ENCODE peak calls at places on chromosomes 11 and 22, in four cellular contexts. F, A, U and H are unnamed samples.

GRCh38 chr22:34344702-34345101 is 424.4 kb upstream of the LARGE1 start:
- DNase-seq in A (no peak), U (no peak), F (no peak), H (no peak)

GRCh38 chr11:90344546-90344945 is 121.7 kb upstream of the CHORDC1 start:
- DNase-seq in A (no peak), U (no peak), F (no peak), H (no peak)

GRCh38 chr22:22684605-22685561 is 40.5 kb downstream of the GGTLC2 start:
- DNase-seq in F (peak), U (no peak), A (peak), H (no peak)

GRCh38 chr11:106399075-106399500 is 321.6 kb downstream of the AASDHPPT start:
- DNase-seq in U (no peak), A (no peak), F (peak), H (peak)

GRCh38 chr11:124863826-124864165 is 1.4 kb upstream of the ROBO3 start:
- DNase-seq in U (no peak), F (no peak), A (no peak), H (peak)

GRCh38 chr22:22841598-22841997 is 46.0 kb upstream of the IGLL5 start:
- DNase-seq in F (no peak), U (no peak), A (no peak), H (no peak)

GRCh38 chr11:122202161-122202950 is 86.3 kb upstream of the BLID start:
- DNase-seq in F (peak), A (no peak), U (no peak), H (no peak)

GRCh38 chr11:131624526-131624925 is 254.1 kb downstream of the NTM start:
- DNase-seq in F (no peak), A (no peak), U (no peak), H (no peak)

GRCh38 chr11:115493905-115494304 is 10.3 kb downstream of the CADM1 start:
- DNase-seq in F (no peak), A (no peak), U (no peak), H (no peak)

GRCh38 chr22:37674951-37675929 is at the start of gene LGALS1:
- DNase-seq in A (peak), U (no peak), F (peak), H (peak)

GRCh38 chr22:44163536-44163935 is 17.2 kb upstream of the PARVG start:
- DNase-seq in F (no peak), U (no peak), A (no peak), H (no peak)

GRCh38 chr22:25060522-25061071 is 108.1 kb downstream of the KIAA1671 start:
- DNase-seq in F (no peak), U (no peak), A (no peak), H (no peak)

GRCh38 chr11:75241906-75242644 is 1.5 kb downstream of the TPBGL start:
- DNase-seq in A (no peak), U (no peak), F (no peak), H (peak)

GRCh38 chr11:72589802-72590761 is 84.1 kb downstream of the PDE2A start:
- DNase-seq in U (no peak), F (peak), A (no peak), H (peak)

GRCh38 chr11:3189193-3189843 is 24.2 kb upstream of the OSBPL5 start:
- DNase-seq in F (no peak), U (no peak), A (no peak), H (no peak)

GRCh38 chr22:48567213-48567975 is 1260.3 kb downstream of the BRD1 start:
- DNase-seq in U (no peak), F (no peak), A (no peak), H (no peak)

GRCh38 chr11:23370580-23371275 is 510.5 kb upstream of the CCDC179 start:
- DNase-seq in F (peak), U (no peak), A (no peak), H (no peak)

GRCh38 chr11:100639140-100639539 is 47.9 kb upstream of the ARHGAP42 start:
- DNase-seq in F (peak), U (no peak), A (no peak), H (no peak)

GRCh38 chr22:40534379-40535188 is 101.9 kb downstream of the MRTFA start:
- DNase-seq in A (no peak), U (no peak), F (peak), H (no peak)

GRCh38 chr22:36362819-36363377 is 24.9 kb downstream of the MYH9 start:
- DNase-seq in A (no peak), F (no peak), U (no peak), H (no peak)

GRCh38 chr11:9613830-9614762 is 40.6 kb downstream of the WEE1 start:
- DNase-seq in A (peak), F (peak), U (peak), H (peak)

GRCh38 chr11:73135346-73136284 is 6.5 kb downstream of the FCHSD2 start:
- DNase-seq in A (no peak), F (no peak), U (no peak), H (no peak)

GRCh38 chr22:19759459-19759993 is 1.1 kb upstream of the TBX1 start:
- DNase-seq in F (no peak), U (no peak), A (no peak), H (no peak)

GRCh38 chr11:46239801-46240061 is 37.7 kb upstream of the CREB3L1 start:
- DNase-seq in A (no peak), U (no peak), F (peak), H (no peak)

GRCh38 chr11:3200388-3201111 is 18.1 kb downstream of the MRGPRG start:
- DNase-seq in U (no peak), F (no peak), A (no peak), H (peak)

GRCh38 chr22:38291201-38291777 is 18.5 kb upstream of the TMEM184B start:
- DNase-seq in U (no peak), F (no peak), A (no peak), H (no peak)

GRCh38 chr11:2390871-2391662 is 9.5 kb upstream of the TSSC4 start:
- DNase-seq in A (no peak), U (no peak), F (peak), H (no peak)

GRCh38 chr11:133029096-133029495 is 503.2 kb downstream of the OPCML start:
- DNase-seq in F (no peak), A (no peak), U (no peak), H (no peak)

GRCh38 chr11:68048681-68049508 is 10.1 kb downstream of the TCIRG1 start:
- DNase-seq in F (no peak), A (no peak), U (no peak), H (no peak)

GRCh38 chr11:33635161-33635560 is 65.5 kb downstream of the C11orf91 start:
- DNase-seq in F (peak), U (no peak), A (no peak), H (no peak)

GRCh38 chr22:44299124-44299523 is 13.6 kb downstream of the SHISAL1 start:
- DNase-seq in U (no peak), A (no peak), F (no peak), H (no peak)

GRCh38 chr11:72821920-72822799 is 7.9 kb downstream of the ATG16L2 start:
- DNase-seq in F (peak), A (peak), U (no peak), H (peak)

GRCh38 chr22:47534150-47535133 is 772.0 kb downstream of the TBC1D22A start:
- DNase-seq in A (no peak), F (no peak), U (no peak), H (peak)

GRCh38 chr11:134181707-134182106 is 42.1 kb downstream of the NCAPD3 start:
- DNase-seq in U (no peak), F (peak), A (no peak), H (no peak)